ENCODE peak calls at places on chromosomes 3 and 15, in seven cellular contexts. J is mammary epithelial cell; W is T-helper 2 cell; M is CD4-positive, alpha-beta memory T cell; D is NCI-H774; S is pons; H is retina. K is an unnamed sample.

GRCh38 chr3:152350139-152350538 is 81.4 kb downstream of the MBNL1 start:
- DNase-seq in W (no peak), J (peak), M (no peak), H (no peak), D (no peak), S (no peak), K (no peak)

GRCh38 chr15:91049378-91050127 is 27.2 kb upstream of the VPS33B start:
- DNase-seq in D (peak), H (peak), M (peak), J (peak), W (no peak), S (peak), K (peak)

GRCh38 chr3:30437172-30437571 is 169.2 kb upstream of the TGFBR2 start:
- DNase-seq in S (peak), J (peak), M (no peak), W (no peak), H (no peak), D (no peak), K (no peak)

GRCh38 chr3:170572665-170573253 is 13.1 kb downstream of the SLC7A14 start:
- DNase-seq in J (peak), W (no peak), H (no peak), M (no peak), D (no peak), S (no peak), K (peak)

GRCh38 chr3:111965484-111965883 is 13.3 kb upstream of the ABHD10 start:
- DNase-seq in W (no peak), S (no peak), M (no peak), D (no peak), H (no peak), J (no peak), K (no peak)

GRCh38 chr3:149860881-149861280 is 47.9 kb downstream of the RNF13 start:
- DNase-seq in M (no peak), W (no peak), D (no peak), J (no peak), S (no peak), H (no peak), K (no peak)

GRCh38 chr3:37601832-37602231 is 259.8 kb upstream of the CTDSPL start:
- DNase-seq in D (no peak), H (no peak), S (no peak), M (no peak), W (no peak), J (no peak), K (no peak)

GRCh38 chr3:3603351-3603750 is 195.9 kb upstream of the LRRN1 start:
- DNase-seq in W (no peak), D (no peak), M (no peak), S (no peak), J (peak), H (no peak), K (no peak)

GRCh38 chr3:171892457-171892856 is 49.3 kb downstream of the TMEM212 start:
- DNase-seq in H (no peak), M (no peak), D (no peak), S (no peak), W (no peak), J (no peak), K (no peak)

GRCh38 chr15:51051776-51052175 is 42.9 kb downstream of the TNFAIP8L3 start:
- DNase-seq in S (peak), J (peak), D (no peak), H (no peak), M (no peak), W (no peak), K (no peak)

GRCh38 chr3:57787867-57788623 is 31.9 kb downstream of the SLMAP start:
- DNase-seq in W (no peak), J (peak), S (no peak), M (no peak), D (no peak), H (no peak), K (peak)

GRCh38 chr3:66267031-66267430 is 46.2 kb downstream of the SLC25A26 start:
- DNase-seq in H (no peak), W (no peak), J (no peak), D (no peak), S (no peak), M (no peak), K (no peak)

GRCh38 chr15:61671736-61672135 is 388.5 kb downstream of the VPS13C start:
- DNase-seq in M (no peak), H (no peak), D (no peak), S (no peak), J (no peak), W (no peak), K (no peak)

GRCh38 chr3:129738189-129738588 is 131.7 kb upstream of the PLXND1 start:
- DNase-seq in H (no peak), M (no peak), S (no peak), D (no peak), J (no peak), W (no peak), K (no peak)

GRCh38 chr3:195809291-195809785 is 2.4 kb downstream of the MUC4 start:
- DNase-seq in D (no peak), J (no peak), S (no peak), M (no peak), H (no peak), W (no peak), K (no peak)

GRCh38 chr3:119350114-119350513 is 55.9 kb downstream of the ARHGAP31 start:
- DNase-seq in W (no peak), M (no peak), H (peak), S (no peak), J (no peak), D (no peak), K (no peak)

GRCh38 chr3:75886971-75887526 is 101.7 kb upstream of the ZNF717 start:
- DNase-seq in S (no peak), M (no peak), W (no peak), J (no peak), H (no peak), D (no peak), K (no peak)

GRCh38 chr3:192417012-192417411 is 310.3 kb downstream of the FGF12 start:
- DNase-seq in S (no peak), M (no peak), H (no peak), W (no peak), J (no peak), D (peak), K (no peak)

GRCh38 chr15:80893777-80894176 is 95.8 kb downstream of the MESD start:
- DNase-seq in S (no peak), J (no peak), W (no peak), M (no peak), H (no peak), D (no peak), K (no peak)

GRCh38 chr3:176661432-176661964 is 535.8 kb downstream of the TBL1XR1 start:
- DNase-seq in S (no peak), W (no peak), H (no peak), J (no peak), D (no peak), M (no peak), K (no peak)

GRCh38 chr15:95655089-95655488 is 675.4 kb upstream of the NR2F2 start:
- DNase-seq in D (no peak), S (no peak), J (no peak), W (no peak), M (no peak), H (no peak), K (no peak)

GRCh38 chr3:195916291-195916690 is 7.9 kb upstream of the TNK2 start:
- DNase-seq in W (no peak), M (no peak), S (no peak), D (no peak), J (no peak), H (no peak), K (no peak)

GRCh38 chr15:80317389-80318169 is 65.6 kb upstream of the CTXND1 start:
- DNase-seq in S (peak), W (no peak), J (peak), D (no peak), H (no peak), M (no peak), K (no peak)

K was measured in GM13977.